ENCODE peak calls at places on chromosome 9, in nine cellular contexts. E is body of pancreas, B is keratinocyte, G is fibroblast of lung, M is astrocyte of the cerebellum, C is A549, Z is endothelial cell of umbilical vein, P is endodermal cell, X is ovary. K is an unnamed sample.

GRCh38 chr9:136399176-136400037 is 563 bp downstream of the SNAPC4 start:
- DNase-seq in E (peak), B (no peak), G (no peak), M (no peak), C (no peak), Z (peak), P (peak), X (no peak), K (peak)

GRCh38 chr9:97425992-97426336 is 14.1 kb downstream of the TDRD7 start:
- DNase-seq in E (no peak), B (no peak), G (no peak), M (no peak), C (no peak), Z (no peak), P (no peak), X (no peak), K (no peak)

GRCh38 chr9:123867971-123868370 is 62.0 kb downstream of the DENND1A start:
- DNase-seq in E (no peak), B (no peak), G (no peak), M (no peak), C (no peak), Z (no peak), P (no peak), X (no peak), K (no peak)

GRCh38 chr9:111352545-111352944 is 22.5 kb upstream of the OR2K2 start:
- DNase-seq in E (no peak), B (no peak), G (no peak), M (no peak), C (no peak), Z (no peak), P (no peak), X (no peak), K (no peak)

GRCh38 chr9:14027114-14027812 is 286.7 kb downstream of the NFIB start:
- DNase-seq in E (peak), B (no peak), G (no peak), M (no peak), C (no peak), Z (peak), P (peak), X (no peak), K (peak)

GRCh38 chr9:26955222-26955903 is 849 bp upstream of the IFT74 start:
- DNase-seq in E (peak), B (no peak), G (no peak), M (no peak), C (no peak), Z (no peak), P (no peak), X (no peak), K (no peak)

GRCh38 chr9:92325991-92326500 is 293 bp downstream of the CENPP start:
- DNase-seq in E (no peak), B (no peak), G (no peak), M (no peak), C (no peak), Z (no peak), P (no peak), X (no peak), K (no peak)

GRCh38 chr9:20340161-20340861 is 282.0 kb downstream of the MLLT3 start:
- DNase-seq in E (no peak), B (no peak), G (peak), M (no peak), C (no peak), Z (no peak), P (no peak), X (no peak), K (no peak)

GRCh38 chr9:137583957-137584356 is 5.2 kb upstream of the DPH7 start:
- DNase-seq in E (no peak), B (no peak), G (no peak), M (no peak), C (no peak), Z (no peak), P (no peak), X (no peak), K (no peak)

GRCh38 chr9:75087279-75087823 is 604 bp downstream of the NMRK1 start:
- DNase-seq in E (peak), B (no peak), G (peak), M (no peak), C (peak), Z (peak), P (peak), X (no peak), K (peak)

GRCh38 chr9:136186386-136186785 is 18.5 kb downstream of the LHX3 start:
- DNase-seq in E (no peak), B (no peak), G (no peak), M (no peak), C (no peak), Z (no peak), P (no peak), X (no peak), K (no peak)

GRCh38 chr9:132418743-132419363 is 8.8 kb downstream of the CFAP77 start:
- DNase-seq in E (no peak), B (no peak), G (no peak), M (no peak), C (no peak), Z (no peak), P (no peak), X (no peak), K (no peak)

GRCh38 chr9:79977510-79978197 is 405.9 kb downstream of the TLE4 start:
- DNase-seq in E (no peak), B (no peak), G (peak), M (no peak), C (no peak), Z (no peak), P (no peak), X (no peak), K (no peak)

GRCh38 chr9:111839387-111839786 is 44.6 kb upstream of the SHOC1 start:
- DNase-seq in E (peak), B (no peak), G (peak), M (no peak), C (no peak), Z (peak), P (no peak), X (no peak), K (peak)

GRCh38 chr9:17330097-17330496 is 195.3 kb downstream of the CNTLN start:
- DNase-seq in E (no peak), B (no peak), G (no peak), M (no peak), C (no peak), Z (no peak), P (no peak), X (no peak), K (no peak)

GRCh38 chr9:122347348-122348287 is 23.2 kb upstream of the PTGS1 start:
- DNase-seq in E (peak), B (no peak), G (peak), M (peak), C (peak), Z (no peak), P (peak), X (no peak), K (peak)

GRCh38 chr9:131892162-131892707 is 152.4 kb upstream of the RAPGEF1 start:
- DNase-seq in E (no peak), B (no peak), G (peak), M (no peak), C (no peak), Z (no peak), P (no peak), X (no peak), K (no peak)

GRCh38 chr9:113520109-113520642 is 56.6 kb downstream of the RGS3 start:
- DNase-seq in E (peak), B (no peak), G (peak), M (no peak), C (peak), Z (peak), P (no peak), X (no peak), K (peak)

GRCh38 chr9:94772654-94773303 is 46.3 kb downstream of the AOPEP start:
- DNase-seq in E (no peak), B (no peak), G (peak), M (peak), C (no peak), Z (no peak), P (no peak), X (no peak), K (no peak)

GRCh38 chr9:114047717-114048116 is 30.4 kb downstream of the AMBP start:
- DNase-seq in E (peak), B (no peak), G (no peak), M (no peak), C (peak), Z (peak), P (peak), X (no peak), K (peak)

GRCh38 chr9:108668191-108668940 is 187.4 kb downstream of the ACTL7B start:
- DNase-seq in E (no peak), B (no peak), G (no peak), M (no peak), C (no peak), Z (no peak), P (no peak), X (no peak), K (no peak)

GRCh38 chr9:8857330-8858249 is 1058.0 kb upstream of the DMAC1 start:
- DNase-seq in E (peak), B (no peak), G (peak), M (no peak), C (no peak), Z (peak), P (peak), X (peak), K (peak)

GRCh38 chr9:94771096-94771495 is 44.6 kb downstream of the AOPEP start:
- DNase-seq in E (no peak), B (no peak), G (no peak), M (no peak), C (no peak), Z (no peak), P (no peak), X (no peak), K (no peak)

GRCh38 chr9:116479145-116479544 is 208.0 kb upstream of the TRIM32 start:
- DNase-seq in E (no peak), B (no peak), G (no peak), M (no peak), C (no peak), Z (no peak), P (no peak), X (no peak), K (no peak)

GRCh38 chr9:83472221-83472665 is 66.0 kb downstream of the FRMD3 start:
- DNase-seq in E (no peak), B (no peak), G (peak), M (no peak), C (peak), Z (no peak), P (no peak), X (no peak), K (peak)

GRCh38 chr9:82021198-82021597 is 32.6 kb downstream of the SPATA31D1 start:
- DNase-seq in E (no peak), B (peak), G (peak), M (peak), C (peak), Z (peak), P (no peak), X (no peak), K (peak)

GRCh38 chr9:34097865-34098264 is 28.6 kb downstream of the DCAF12 start:
- DNase-seq in E (no peak), B (no peak), G (no peak), M (no peak), C (no peak), Z (no peak), P (no peak), X (no peak), K (no peak)

GRCh38 chr9:7164440-7165349 is 406.9 kb downstream of the KDM4C start:
- DNase-seq in E (no peak), B (no peak), G (no peak), M (no peak), C (no peak), Z (no peak), P (no peak), X (no peak), K (no peak)

GRCh38 chr9:108838017-108838416 is 17.8 kb downstream of the ACTL7B start:
- DNase-seq in E (no peak), B (no peak), G (no peak), M (no peak), C (peak), Z (no peak), P (no peak), X (no peak), K (peak)

GRCh38 chr9:122579874-122580273 is 3.3 kb downstream of the OR1L8 start:
- DNase-seq in E (no peak), B (no peak), G (no peak), M (no peak), C (peak), Z (no peak), P (no peak), X (no peak), K (no peak)

GRCh38 chr9:72856985-72857631 is 95.7 kb downstream of the ALDH1A1 start:
- DNase-seq in E (peak), B (peak), G (peak), M (peak), C (peak), Z (peak), P (peak), X (no peak), K (peak)

GRCh38 chr9:94676446-94677148 is 37.3 kb upstream of the FBP1 start:
- DNase-seq in E (no peak), B (no peak), G (peak), M (no peak), C (no peak), Z (no peak), P (no peak), X (no peak), K (no peak)

GRCh38 chr9:98962861-98963260 is 19.2 kb downstream of the COL15A1 start:
- DNase-seq in E (no peak), B (no peak), G (peak), M (peak), C (no peak), Z (no peak), P (peak), X (peak), K (peak)

GRCh38 chr9:12614488-12614887 is 78.7 kb upstream of the TYRP1 start:
- DNase-seq in E (peak), B (no peak), G (no peak), M (no peak), C (no peak), Z (no peak), P (no peak), X (no peak), K (no peak)

DNA sequence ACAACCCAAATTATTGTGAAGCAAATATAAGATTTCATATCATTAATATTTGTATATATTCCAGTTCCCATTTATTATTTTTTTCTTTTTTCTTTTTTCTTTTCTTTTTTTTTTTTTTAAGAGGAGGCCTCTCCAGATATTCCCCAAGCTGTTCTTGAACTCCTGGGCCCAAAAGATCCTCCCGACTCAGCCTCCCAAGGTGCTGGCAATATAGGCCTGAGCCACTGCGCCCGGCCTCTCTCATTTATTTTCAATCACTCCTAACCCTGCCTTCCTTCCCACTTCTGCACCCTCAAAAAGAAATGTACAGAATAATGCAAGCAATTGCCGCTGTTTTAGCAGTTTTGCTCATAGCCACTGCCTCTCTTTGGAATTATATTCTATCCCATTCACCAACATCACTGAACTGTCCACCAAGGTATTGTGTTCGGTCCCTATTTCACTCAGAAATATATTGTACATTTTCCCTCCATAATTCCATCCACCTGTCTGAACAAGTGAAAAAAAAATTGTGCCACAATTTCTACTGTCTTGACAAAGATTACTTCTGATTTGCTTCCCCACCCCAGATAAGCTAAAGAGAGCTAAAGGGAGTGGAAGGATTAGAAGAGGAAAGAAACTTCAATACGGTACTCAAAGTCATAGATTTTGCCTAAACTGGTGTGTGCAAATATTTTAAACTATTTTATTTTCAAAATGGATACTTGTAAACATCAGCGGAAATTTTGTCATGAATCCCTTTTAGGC is 1.9 kb downstream of the FNBP1 start:
- DNase-seq in E (no peak), B (no peak), G (no peak), M (no peak), C (no peak), Z (no peak), P (no peak), X (no peak), K (no peak)
- H3K4me3 ChIP-seq in E (no peak), B (peak), G (peak), M (peak), C (no peak), Z (no peak), P (peak), X (peak), K (peak)

DNA sequence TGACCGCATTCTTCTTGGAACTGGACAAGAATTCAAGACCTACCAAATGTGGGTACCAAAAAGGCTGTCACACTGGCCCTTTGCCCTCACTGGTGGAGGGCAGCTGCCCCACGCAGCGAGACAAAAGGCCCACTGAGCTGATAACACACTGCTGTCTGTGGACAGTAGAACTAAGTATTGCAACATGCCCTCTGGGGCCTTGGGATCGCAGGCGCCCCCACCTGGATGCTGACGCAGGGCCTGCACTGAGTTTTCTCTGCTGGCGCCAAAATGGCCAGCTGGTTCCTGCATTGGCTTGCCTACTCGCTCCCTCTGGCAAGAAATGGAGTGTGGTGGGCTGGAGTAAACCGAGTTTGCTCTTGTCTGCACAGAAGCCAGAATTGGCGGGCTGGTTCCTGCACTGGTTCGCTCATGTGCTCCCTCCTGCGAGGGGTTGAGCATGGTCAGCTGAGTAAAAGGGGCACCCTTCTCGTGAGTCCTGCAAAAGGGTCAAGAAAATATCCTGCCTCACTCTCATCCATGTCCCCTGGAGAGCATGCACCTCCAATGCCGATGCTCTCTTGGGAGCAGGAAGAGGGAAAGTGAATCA is 55.7 kb downstream of the NXNL2 start:
- DNase-seq in E (no peak), B (no peak), G (no peak), M (no peak), C (peak), Z (no peak), P (peak), X (no peak), K (no peak)
- TF ChIP-seq CTCF in E (no peak), B (peak), G (no peak), M (no peak), C (peak), Z (no peak), P (peak), X (no peak), K (no peak)

DNA sequence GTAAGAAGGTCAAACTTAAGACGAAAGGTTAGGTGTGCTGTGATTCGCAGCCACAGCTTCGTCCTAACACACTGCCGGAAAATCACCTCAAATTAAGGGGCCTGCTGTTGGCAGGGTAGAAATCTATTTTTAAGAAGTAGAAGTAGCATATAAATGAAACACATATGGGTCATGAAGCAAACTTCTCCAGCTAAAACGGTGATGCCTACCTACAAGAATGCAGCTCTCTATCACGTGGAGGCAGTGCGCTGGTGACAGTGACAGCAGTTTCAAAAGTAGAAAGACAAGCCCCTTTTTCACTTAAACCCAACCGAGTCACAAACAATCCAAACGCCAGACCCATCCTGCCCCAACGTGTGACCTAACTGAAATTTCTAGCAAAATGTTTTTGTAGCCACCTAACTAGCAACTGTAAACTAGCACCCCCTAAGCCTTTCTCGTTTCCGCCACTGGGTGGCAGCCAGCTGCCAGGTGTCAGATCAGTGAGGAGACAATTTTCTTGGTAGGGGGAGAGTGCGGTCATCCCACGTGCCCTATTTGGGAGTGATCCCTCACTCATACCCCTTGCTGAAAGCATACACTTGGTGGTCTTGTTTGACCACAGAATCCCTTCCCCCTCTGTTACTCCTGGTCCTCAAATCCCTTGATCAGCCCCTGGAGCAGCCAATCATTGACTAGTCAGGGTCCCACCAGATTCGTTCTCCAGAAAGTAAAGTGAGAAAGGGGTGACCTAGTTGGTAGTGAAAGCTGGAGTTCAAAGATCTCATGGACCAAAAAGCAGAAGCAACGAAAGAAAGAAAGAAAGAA is 71.8 kb upstream of the MAMDC2 start:
- DNase-seq in E (peak), B (no peak), G (peak), M (peak), C (peak), Z (peak), P (peak), X (peak), K (peak)
- H3K4me3 ChIP-seq in E (no peak), B (no peak), G (no peak), M (no peak), C (no peak), Z (no peak), P (no peak), X (no peak), K (no peak)

DNA sequence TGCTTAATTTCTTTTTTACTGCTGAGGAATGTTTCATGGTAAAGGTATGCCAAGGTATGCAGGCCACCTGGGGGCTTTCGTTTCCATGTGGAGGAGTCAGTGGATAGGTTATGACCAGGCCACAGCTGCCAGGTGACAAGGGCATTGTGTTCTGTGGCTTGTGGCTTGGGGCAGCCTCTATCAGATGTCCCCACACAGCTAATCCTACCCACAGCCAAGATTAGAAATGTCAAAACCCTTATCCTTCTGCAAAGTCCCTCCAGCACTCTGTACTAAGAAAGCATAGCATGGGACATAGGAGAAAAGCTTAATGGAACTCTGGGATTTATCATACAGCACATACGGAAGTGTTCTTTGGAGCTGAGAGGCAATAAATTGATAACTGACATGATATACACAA is 171.2 kb upstream of the S1PR3 start:
- DNase-seq in E (no peak), B (no peak), G (peak), M (no peak), C (no peak), Z (no peak), P (no peak), X (no peak), K (no peak)
- TF ChIP-seq CTCF in E (no peak), B (no peak), G (no peak), M (no peak), C (no peak), Z (no peak), P (no peak), X (no peak), K (no peak)

K was measured in fibroblast of pulmonary artery.